ENCODE peak calls at places on chromosomes 13 and 19, in seven cellular contexts. A is astrocyte, N is PC-9, C is IMR-90, H is uterus, L is adrenal gland, J is spleen. D is an unnamed sample.

GRCh38 chr13:54029226-54029625 is 1000.6 kb downstream of the OLFM4 start:
- DNase-seq in A (peak; percentile 66), N (peak; percentile 80), C (no peak), H (no peak), L (no peak), J (no peak), D (no peak)

GRCh38 chr19:51837145-51837544 is 42.2 kb downstream of the FPR3 start:
- DNase-seq in A (no peak), N (no peak), C (no peak), H (no peak), L (no peak), J (no peak), D (no peak)

GRCh38 chr19:53900191-53900860 is 8.8 kb upstream of the CACNG7 start:
- DNase-seq in A (no peak), N (no peak), C (no peak), H (no peak), L (no peak), J (no peak), D (no peak)

GRCh38 chr19:58578430-58578925 is 5.3 kb upstream of the MZF1 start:
- DNase-seq in A (no peak), N (no peak), C (no peak), H (no peak), L (peak; percentile 14), J (no peak), D (no peak)

GRCh38 chr13:60267498-60268202 is 103.9 kb upstream of the DIAPH3 start:
- DNase-seq in A (peak; percentile 6), N (no peak), C (no peak), H (no peak), L (peak; percentile 26), J (no peak), D (no peak)

GRCh38 chr13:48930933-48931332 is 44.8 kb upstream of the FNDC3A start:
- DNase-seq in A (no peak), N (no peak), C (no peak), H (no peak), L (no peak), J (no peak), D (no peak)

GRCh38 chr19:50060107-50060506 is 34.3 kb downstream of the ZNF473 start:
- DNase-seq in A (no peak), N (no peak), C (no peak), H (no peak), L (no peak), J (no peak), D (no peak)

GRCh38 chr13:47426126-47426849 is 529.4 kb upstream of the HTR2A start:
- DNase-seq in A (peak; percentile 66), N (no peak), C (peak; percentile 86), H (no peak), L (no peak), J (no peak), D (no peak)

GRCh38 chr13:97223711-97224461 is 1.8 kb downstream of the MBNL2 start:
- DNase-seq in A (peak; percentile 95), N (peak; percentile 87), C (peak; percentile 96), H (peak; percentile 54), L (peak; percentile 73), J (peak; percentile 80), D (no peak)

GRCh38 chr13:28408235-28408848 is 86.6 kb downstream of the FLT1 start:
- DNase-seq in A (no peak), N (no peak), C (no peak), H (peak; percentile 23), L (peak; percentile 51), J (peak; percentile 75), D (no peak)

GRCh38 chr13:97459215-97459772 is 25.3 kb downstream of the RAP2A start:
- DNase-seq in A (no peak), N (peak; percentile 26), C (no peak), H (no peak), L (no peak), J (no peak), D (no peak)

GRCh38 chr13:35649162-35649561 is 172.7 kb upstream of the MAB21L1 start:
- DNase-seq in A (no peak), N (no peak), C (peak; percentile 2), H (no peak), L (no peak), J (no peak), D (no peak)

GRCh38 chr19:6259312-6259861 is 20.4 kb downstream of the MLLT1 start:
- DNase-seq in A (no peak), N (no peak), C (peak; percentile 75), H (no peak), L (no peak), J (no peak), D (no peak)

GRCh38 chr13:50613356-50613831 is 230.1 kb downstream of the DLEU7 start:
- DNase-seq in A (peak; percentile 26), N (no peak), C (no peak), H (no peak), L (no peak), J (no peak), D (no peak)

GRCh38 chr19:2424686-2425621 is 2.4 kb downstream of the TIMM13 start:
- DNase-seq in A (peak; percentile 59), N (no peak), C (peak; percentile 69), H (no peak), L (peak; percentile 74), J (peak; percentile 86), D (no peak)

GRCh38 chr19:39423258-39424086 is 11.0 kb downstream of the PLEKHG2 start:
- DNase-seq in A (no peak), N (peak; percentile 18), C (no peak), H (no peak), L (no peak), J (peak; percentile 74), D (no peak)

GRCh38 chr19:46218160-46218559 is 11.4 kb upstream of the IGFL1 start:
- DNase-seq in A (peak; percentile 25), N (no peak), C (peak; percentile 6), H (no peak), L (peak; percentile 56), J (no peak), D (no peak)

GRCh38 chr13:30569901-30570576 is 47.7 kb upstream of the USPL1 start:
- DNase-seq in A (peak; percentile 98), N (peak; percentile 85), C (peak; percentile 99), H (peak; percentile 51), L (peak; percentile 70), J (no peak), D (peak; percentile 25)

GRCh38 chr13:72536668-72537399 is 190.6 kb downstream of the MZT1 start:
- DNase-seq in A (peak; percentile 40), N (no peak), C (no peak), H (no peak), L (no peak), J (no peak), D (no peak)

DNA sequence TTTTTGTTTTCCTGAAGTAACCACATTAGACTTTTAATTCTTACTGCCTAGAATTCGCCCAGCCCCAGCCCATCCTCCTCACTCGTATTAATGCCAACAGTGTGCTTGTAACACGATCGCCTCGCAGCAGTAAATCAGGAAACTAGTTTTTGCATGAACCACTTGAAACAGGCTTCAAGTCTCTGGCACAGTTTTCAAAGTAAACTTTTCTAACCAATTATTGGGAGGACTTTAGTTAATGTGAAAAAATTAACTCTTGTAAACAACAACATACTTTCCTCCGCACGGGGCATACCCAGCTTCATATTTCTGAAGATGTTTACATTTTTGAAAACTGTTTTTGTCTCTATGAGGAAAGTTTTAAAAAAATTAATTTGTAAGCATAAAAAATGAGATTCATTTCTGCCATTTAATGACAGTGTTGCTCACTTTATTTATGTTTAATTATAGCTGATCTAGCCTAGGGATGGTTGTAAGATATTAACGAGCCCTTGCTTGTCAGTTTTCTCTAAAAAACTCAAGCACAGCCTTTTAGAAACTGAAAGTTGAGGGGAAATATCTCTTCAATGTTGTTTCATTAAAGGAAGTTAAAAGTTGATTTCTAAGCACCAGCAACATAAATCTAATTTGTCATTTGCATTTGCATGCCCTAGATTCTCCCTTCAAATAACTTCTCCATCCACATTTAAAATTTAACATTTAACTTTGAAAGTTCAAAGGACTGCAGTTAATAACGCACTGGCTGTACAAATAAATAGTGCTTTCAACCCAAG is 39.4 kb downstream of the TNFRSF19 start:
- DNase-seq in A (peak; percentile 69), N (no peak), C (peak; percentile 77), H (peak; percentile 56), L (no peak), J (no peak), D (no peak)
- H3K27ac ChIP-seq in A (peak overlapping the region; percentile 57), N (no peak overlapping the region), C (peak overlapping the region; percentile 77), H (peak overlapping the region; percentile 76), L (peak overlapping the region; percentile 7), J (peak overlapping the region; percentile 82), D (no peak overlapping the region)

DNA sequence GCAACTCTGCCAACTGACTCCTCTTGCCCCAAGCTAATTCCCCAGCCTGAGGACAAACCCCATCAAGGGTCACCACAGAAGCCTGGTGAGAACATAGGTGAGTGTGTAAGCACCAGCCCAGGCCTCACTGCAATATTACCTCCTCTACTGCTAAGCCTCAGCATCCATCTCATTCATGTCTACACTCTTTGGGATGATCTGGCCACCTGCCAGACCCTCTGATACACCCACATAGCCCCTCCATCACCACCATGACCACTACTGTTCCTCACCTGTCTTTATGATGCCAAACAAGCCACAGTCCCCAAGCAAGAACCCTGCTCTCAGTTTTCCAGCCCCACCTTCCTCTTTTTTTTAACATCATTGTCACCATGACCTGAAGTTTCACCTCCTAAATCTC is 2.3 kb downstream of the ZNF792 start:
- DNase-seq in A (no peak), N (no peak), C (no peak), H (no peak), L (no peak), J (no peak), D (no peak)
- H3K4me3 ChIP-seq in A (no peak overlapping the region), N (no peak overlapping the region), C (no peak overlapping the region), H (no peak overlapping the region), L (peak overlapping the region; percentile 99), J (peak overlapping the region; percentile 99), D (peak overlapping the region; percentile 97)

GRCh38 chr19:679418-680286 is 3.5 kb downstream of the FSTL3 start:
- DNase-seq in A (peak; percentile 74), N (no peak), C (peak; percentile 80), H (peak; percentile 81), L (peak; percentile 80), J (peak; percentile 90), D (no peak)

GRCh38 chr19:682678-683320 is 6.6 kb downstream of the FSTL3 start:
- DNase-seq in A (no peak), N (no peak), C (no peak), H (no peak), L (no peak), J (peak; percentile 84), D (no peak)

GRCh38 chr19:681029-681626 is 4.9 kb downstream of the FSTL3 start:
- DNase-seq in A (no peak), N (no peak), C (no peak), H (no peak), L (no peak), J (peak; percentile 93), D (no peak)

GRCh38 chr19:680287-681028 is 4.3 kb downstream of the FSTL3 start:
- DNase-seq in A (peak; percentile 89), N (peak; percentile 94), C (peak; percentile 98), H (peak; percentile 99), L (peak; percentile 100), J (peak; percentile 100), D (peak; percentile 96)

DNA sequence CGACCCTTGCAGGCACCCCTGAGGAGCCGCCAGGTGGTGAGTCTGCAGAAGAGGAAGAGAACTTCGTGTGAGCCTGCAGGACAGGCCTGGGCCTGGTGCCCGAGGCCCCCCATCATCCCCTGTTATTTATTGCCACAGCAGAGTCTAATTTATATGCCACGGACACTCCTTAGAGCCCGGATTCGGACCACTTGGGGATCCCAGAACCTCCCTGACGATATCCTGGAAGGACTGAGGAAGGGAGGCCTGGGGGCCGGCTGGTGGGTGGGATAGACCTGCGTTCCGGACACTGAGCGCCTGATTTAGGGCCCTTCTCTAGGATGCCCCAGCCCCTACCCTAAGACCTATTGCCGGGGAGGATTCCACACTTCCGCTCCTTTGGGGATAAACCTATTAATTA is 5.4 kb downstream of the FSTL3 start:
- DNase-seq in A (no peak), N (no peak), C (no peak), H (no peak), L (no peak), J (no peak), D (no peak)
- TF ChIP-seq CTCF in A (no peak), N (no peak), C (no peak), H (no peak), L (no peak), J (no peak), D (no peak)

GRCh38 chr19:33055718-33056117 is 9.0 kb downstream of the RHPN2 start:
- DNase-seq in A (peak; percentile 48), N (peak; percentile 62), C (peak; percentile 49), H (no peak), L (no peak), J (no peak), D (no peak)
- H3K27ac ChIP-seq in A (no peak overlapping the region), N (peak overlapping the region; percentile 98), C (no peak overlapping the region), H (no peak overlapping the region), L (no peak overlapping the region), J (no peak overlapping the region), D (no peak overlapping the region)

D was measured in thoracic aorta.